ENCODE peak calls at places on chromosomes 1 and 21, in eight cellular contexts. V is heart left ventricle; F is endothelial cell of umbilical vein; W is foreskin fibroblast; B is neural progenitor cell; N is CD8-positive, alpha-beta T cell; P is AG04450; T is thoracic aorta. I is an unnamed sample.
A peak's percentile ranks its signal among the peaks of the same experiment; 100 is the strongest.

GRCh38 chr1:154713001-154713400 is 105.0 kb upstream of the ADAR start:
- DNase-seq in B (no peak), T (no peak), N (no peak), P (no peak), F (no peak), V (no peak), W (no peak), I (no peak)

GRCh38 chr1:205598841-205599666 is 32.8 kb downstream of the ELK4 start:
- DNase-seq in P (peak; percentile 92), B (no peak), T (peak; percentile 47), W (peak; percentile 62), N (peak; percentile 23), V (peak; percentile 79), F (peak; percentile 100), I (peak; percentile 83)

GRCh38 chr1:168146160-168146539 is 9.4 kb upstream of the GPR161 start:
- DNase-seq in W (no peak), V (no peak), P (no peak), B (no peak), F (no peak), N (no peak), T (no peak), I (no peak)

GRCh38 chr1:1381294-1381693 is 6.3 kb upstream of the AURKAIP1 start:
- DNase-seq in V (no peak), W (no peak), T (no peak), B (no peak), N (no peak), P (no peak), F (no peak), I (no peak)

GRCh38 chr21:46324390-46325072 is 575 bp downstream of the PCNT start:
- DNase-seq in V (peak; percentile 95), F (peak; percentile 76), N (peak; percentile 94), B (peak; percentile 92), T (peak; percentile 20), P (peak; percentile 21), W (peak; percentile 92), I (no peak)

GRCh38 chr1:245489838-245490237 is 335.1 kb downstream of the KIF26B start:
- DNase-seq in B (no peak), N (no peak), P (no peak), V (no peak), T (no peak), W (no peak), F (no peak), I (no peak)

GRCh38 chr21:14056771-14057191 is 154.0 kb downstream of the LIPI start:
- DNase-seq in B (no peak), F (no peak), T (no peak), V (peak; percentile 60), P (no peak), N (no peak), W (no peak), I (no peak)

GRCh38 chr1:10816743-10817369 is 20.4 kb upstream of the CASZ1 start:
- DNase-seq in V (no peak), F (no peak), T (no peak), P (no peak), B (no peak), W (no peak), N (no peak), I (no peak)

GRCh38 chr1:179145521-179145920 is 63.7 kb downstream of the TOR3A start:
- DNase-seq in F (no peak), N (no peak), V (no peak), B (no peak), W (no peak), T (no peak), P (no peak), I (no peak)

GRCh38 chr1:112146201-112146715 is 156.8 kb upstream of the KCND3 start:
- DNase-seq in W (no peak), T (no peak), F (no peak), P (no peak), V (no peak), B (no peak), N (no peak), I (no peak)

GRCh38 chr1:20666804-20667203 is 5.6 kb upstream of the DDOST start:
- DNase-seq in F (peak; percentile 11), N (no peak), V (peak; percentile 1), B (no peak), W (peak; percentile 21), P (no peak), T (no peak), I (peak; percentile 16)

GRCh38 chr1:10607228-10607627 is 132.5 kb downstream of the PEX14 start:
- DNase-seq in W (no peak), V (no peak), P (peak; percentile 70), N (no peak), T (no peak), F (no peak), B (no peak), I (no peak)

GRCh38 chr1:85174492-85174891 is 26.3 kb downstream of the SYDE2 start:
- DNase-seq in N (no peak), F (no peak), W (no peak), T (no peak), B (no peak), V (no peak), P (peak; percentile 1), I (no peak)

GRCh38 chr1:100941580-100942216 is 45.8 kb downstream of the SLC30A7 start:
- DNase-seq in B (no peak), F (no peak), N (no peak), T (no peak), P (no peak), V (no peak), W (no peak), I (no peak)

GRCh38 chr1:51969038-51969705 is 21.3 kb downstream of the RAB3B start:
- DNase-seq in B (no peak), T (no peak), N (no peak), W (peak; percentile 84), F (no peak), V (no peak), P (peak; percentile 81), I (no peak)

GRCh38 chr1:205543351-205544305 is 39.2 kb downstream of the CDK18 start:
- DNase-seq in T (peak; percentile 76), N (no peak), P (peak; percentile 26), W (peak; percentile 87), B (peak; percentile 94), F (peak; percentile 95), V (peak; percentile 83), I (peak; percentile 61)

GRCh38 chr1:58784758-58785423 is 1.0 kb upstream of the JUN start:
- DNase-seq in B (peak; percentile 71), T (peak; percentile 84), F (peak; percentile 91), V (peak; percentile 92), W (peak; percentile 97), N (peak; percentile 89), P (peak; percentile 86), I (no peak)

GRCh38 chr1:203165800-203166161 is 9.8 kb downstream of the MYBPH start:
- DNase-seq in P (no peak), T (no peak), W (no peak), B (no peak), N (no peak), V (no peak), F (no peak), I (no peak)

GRCh38 chr1:30759718-30760281 is 2.2 kb upstream of the LAPTM5 start:
- DNase-seq in V (no peak), W (no peak), T (no peak), N (peak; percentile 86), B (no peak), F (no peak), P (no peak), I (no peak)

GRCh38 chr1:14090531-14090930 is 390.5 kb downstream of the PRDM2 start:
- DNase-seq in T (no peak), V (no peak), P (no peak), B (no peak), W (no peak), N (no peak), F (no peak), I (no peak)

GRCh38 chr1:14095001-14095400 is 395.0 kb downstream of the PRDM2 start:
- DNase-seq in W (peak; percentile 16), V (no peak), F (no peak), T (no peak), B (peak; percentile 64), N (no peak), P (no peak), I (no peak)

GRCh38 chr1:14090062-14090461 is 390.1 kb downstream of the PRDM2 start:
- DNase-seq in P (no peak), W (no peak), V (no peak), N (no peak), T (no peak), F (no peak), B (peak; percentile 8), I (no peak)
- TF ChIP-seq CTCF in P (no peak), W (no peak), V (no peak), N (no peak), T (no peak), F (no peak), B (no peak), I (no peak)

DNA sequence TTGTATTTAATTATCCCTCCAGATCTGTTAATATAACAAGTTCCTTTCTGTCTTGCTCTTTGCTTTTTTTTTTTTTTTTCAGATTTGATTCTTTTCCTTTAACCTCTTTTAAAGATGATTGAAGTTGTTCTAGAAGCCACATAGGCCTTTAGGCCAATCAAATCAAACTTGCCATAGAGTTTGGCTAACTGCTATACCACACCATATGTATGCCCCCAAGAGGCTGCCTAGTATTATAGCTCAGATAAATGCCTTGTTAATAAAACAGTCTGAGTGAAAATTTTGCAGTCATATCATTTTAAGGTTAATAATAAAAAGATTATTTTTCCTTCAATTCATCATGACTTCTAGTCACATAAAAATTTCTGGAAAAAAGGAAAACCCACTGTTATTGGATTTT is 696.0 kb upstream of the CHRM3 start:
- DNase-seq in N (no peak), W (no peak), F (no peak), T (no peak), P (no peak), B (no peak), V (no peak), I (no peak)
- H3K4me3 ChIP-seq in N (no peak overlapping the region), W (no peak overlapping the region), F (no peak overlapping the region), T (no peak overlapping the region), P (no peak overlapping the region), B (no peak overlapping the region), V (no peak overlapping the region), I (no peak overlapping the region)

GRCh38 chr1:230987446-230987845 is 8.6 kb downstream of the ARV1 start:
- DNase-seq in F (no peak), B (no peak), W (no peak), P (no peak), N (no peak), V (no peak), T (no peak), I (no peak)
- TF ChIP-seq CTCF in F (no peak), B (no peak), W (no peak), P (no peak), N (no peak), V (no peak), T (no peak), I (no peak)

GRCh38 chr1:12597792-12598191 is 20.2 kb downstream of the DHRS3 start:
- DNase-seq in B (no peak), N (no peak), T (no peak), W (no peak), F (no peak), V (peak; percentile 81), P (no peak), I (no peak)

GRCh38 chr1:12593621-12594066 is 24.4 kb downstream of the DHRS3 start:
- DNase-seq in T (peak; percentile 57), V (no peak), W (peak; percentile 71), F (no peak), P (no peak), B (no peak), N (no peak), I (no peak)

GRCh38 chr1:12594966-12595838 is 22.8 kb downstream of the DHRS3 start:
- DNase-seq in V (peak; percentile 87), T (no peak), W (peak; percentile 80), F (peak; percentile 41), P (peak; percentile 33), B (peak; percentile 79), N (peak; percentile 65), I (no peak)

GRCh38 chr1:12594490-12594889 is 23.5 kb downstream of the DHRS3 start:
- DNase-seq in F (no peak), V (no peak), B (no peak), W (no peak), T (no peak), P (no peak), N (no peak), I (no peak)

GRCh38 chr1:12595839-12596821 is 21.9 kb downstream of the DHRS3 start:
- DNase-seq in W (peak; percentile 99), P (peak; percentile 91), T (peak; percentile 83), F (peak; percentile 96), B (peak; percentile 79), V (peak; percentile 93), N (no peak), I (peak; percentile 90)
- H3K4me3 ChIP-seq in W (peak overlapping the region; percentile 44), P (peak overlapping the region; percentile 49), T (peak overlapping the region; percentile 69), F (no peak overlapping the region), B (peak overlapping the region; percentile 50), V (peak overlapping the region; percentile 42), N (no peak overlapping the region), I (peak overlapping the region; percentile 34)

I was measured in HFF-Myc.